ENCODE peak calls at places on chromosomes 16 and 17, in nine cellular contexts. Q is stimulated activated CD8-positive, alpha-beta memory T cell treated with anti-CD3 and anti-CD28 coated beads, Interleukin-4, amount 100 ng/mL, for 24 hours; N is A549; X is IMR-90; D is activated T-cell treated with anti-CD3 and anti-CD28 coated beads for 1 hour; W is head of caudate nucleus; B is KG1; S is NCI-H1436; O is NCI-H510A treated with DMSO at 0.1 percent for 48 hours. K is an unnamed sample.

GRCh38 chr17:40399185-40399584 is 18.5 kb downstream of the TOP2A start:
- DNase-seq in D (no peak), S (peak; percentile 73), N (peak; percentile 67), B (peak; percentile 25), Q (no peak), O (peak; percentile 14), X (peak; percentile 74), W (no peak), K (peak; percentile 15)

GRCh38 chr16:27382187-27382855 is 19.7 kb upstream of the IL21R start:
- DNase-seq in S (no peak), O (peak; percentile 50), D (no peak), Q (no peak), X (no peak), W (no peak), N (no peak), B (no peak), K (no peak)

GRCh38 chr17:60615108-60615507 is 15.1 kb downstream of the PPM1D start:
- DNase-seq in B (no peak), Q (no peak), D (no peak), N (no peak), S (no peak), W (no peak), X (no peak), O (no peak), K (no peak)

GRCh38 chr16:24163935-24164334 is 92.2 kb upstream of the CACNG3 start:
- DNase-seq in S (peak; percentile 10), D (no peak), Q (no peak), B (no peak), N (no peak), O (no peak), X (no peak), W (no peak), K (no peak)

GRCh38 chr16:1691276-1691675 is 13.2 kb downstream of the JPT2 start:
- DNase-seq in O (no peak), D (no peak), X (peak; percentile 59), S (no peak), B (no peak), Q (no peak), W (peak; percentile 47), N (no peak), K (no peak)

GRCh38 chr17:59804910-59805381 is 87.8 kb downstream of the TUBD1 start:
- DNase-seq in D (no peak), B (no peak), X (no peak), Q (no peak), W (no peak), O (peak; percentile 78), N (no peak), S (peak; percentile 32), K (peak; percentile 9)

GRCh38 chr17:77437017-77437416 is 296.2 kb downstream of the SEC14L1 start:
- DNase-seq in X (peak; percentile 80), Q (no peak), W (no peak), O (peak; percentile 32), N (no peak), S (no peak), D (no peak), B (no peak), K (no peak)

GRCh38 chr17:520447-521167 is 168.0 kb upstream of the RPH3AL start:
- DNase-seq in W (no peak), D (no peak), N (no peak), S (no peak), B (no peak), Q (no peak), X (peak; percentile 71), O (no peak), K (no peak)

K was measured in midbrain.